ENCODE peak calls at places on chromosomes 3 and 15, in ten cellular contexts. R is A549; Z is psoas muscle; M is colonic mucosa; N is fibroblast of lung; B is kidney; X is tibial nerve; I is HFF-Myc; S is cardiac fibroblast; Q is CD4-positive, CD25-positive, alpha-beta regulatory T cell. G is an unnamed sample.

GRCh38 chr3:12963869-12964712 is 109.1 kb downstream of the IQSEC1 start:
- DNase-seq in S (peak; percentile 31), B (peak; percentile 77), Q (no peak), M (no peak), N (peak; percentile 60), X (no peak), Z (peak; percentile 58), I (no peak), R (no peak), G (no peak)

GRCh38 chr3:33911525-33912322 is 113.3 kb downstream of the PDCD6IP start:
- DNase-seq in N (peak; percentile 12), B (no peak), X (no peak), S (peak; percentile 69), R (no peak), Z (no peak), M (no peak), Q (no peak), I (no peak), G (no peak)

GRCh38 chr3:43998841-43999805 is 242.6 kb upstream of the TOPAZ1 start:
- DNase-seq in Q (no peak), I (no peak), M (no peak), Z (no peak), R (peak; percentile 70), N (peak; percentile 69), S (peak; percentile 69), X (no peak), B (peak; percentile 76), G (peak; percentile 5)

GRCh38 chr3:21484323-21485154 is 266.5 kb downstream of the ZNF385D start:
- DNase-seq in S (peak; percentile 89), R (peak; percentile 1), X (no peak), I (peak; percentile 52), Z (no peak), N (peak; percentile 83), Q (no peak), B (no peak), M (peak; percentile 27), G (peak; percentile 28)

GRCh38 chr3:82240322-82240721 is 478.9 kb upstream of the GBE1 start:
- DNase-seq in N (no peak), Q (no peak), I (no peak), S (no peak), X (no peak), B (no peak), Z (no peak), R (no peak), M (no peak), G (no peak)

GRCh38 chr15:87680200-87680599 is 576.3 kb downstream of the NTRK3 start:
- DNase-seq in B (no peak), R (no peak), M (no peak), N (no peak), Z (no peak), S (no peak), I (no peak), Q (no peak), X (no peak), G (no peak)

GRCh38 chr3:44883999-44884431 is 9.6 kb downstream of the TGM4 start:
- DNase-seq in M (no peak), Q (no peak), B (no peak), Z (no peak), I (peak; percentile 97), S (peak; percentile 99), N (peak; percentile 89), X (no peak), R (peak; percentile 38), G (no peak)

GRCh38 chr3:47949979-47950378 is 66.2 kb downstream of the MAP4 start:
- DNase-seq in M (no peak), N (no peak), X (no peak), R (no peak), S (no peak), I (no peak), Q (no peak), Z (no peak), B (no peak), G (no peak)

GRCh38 chr3:48408823-48409281 is 21.0 kb downstream of the PLXNB1 start:
- DNase-seq in I (no peak), R (no peak), X (peak; percentile 8), S (no peak), B (no peak), N (no peak), Z (peak; percentile 42), M (peak; percentile 15), Q (no peak), G (no peak)

GRCh38 chr3:73729969-73730440 is 105.3 kb upstream of the PDZRN3 start:
- DNase-seq in S (no peak), Z (peak; percentile 94), N (peak; percentile 55), B (peak; percentile 89), Q (no peak), I (no peak), X (peak; percentile 18), R (no peak), M (peak; percentile 32), G (no peak)

GRCh38 chr3:87270908-87271727 is 5.3 kb downstream of the POU1F1 start:
- DNase-seq in N (no peak), R (no peak), B (no peak), X (no peak), Z (no peak), S (peak; percentile 31), I (no peak), Q (no peak), M (no peak), G (peak; percentile 18)

GRCh38 chr3:109152326-109152725 is 15.8 kb downstream of the C3orf85 start:
- DNase-seq in M (peak; percentile 39), N (no peak), R (no peak), X (no peak), Z (no peak), B (no peak), Q (no peak), I (no peak), S (no peak), G (no peak)

GRCh38 chr3:45472795-45473194 is 84.4 kb downstream of the LARS2 start:
- DNase-seq in M (no peak), R (no peak), B (no peak), I (no peak), Q (no peak), S (no peak), Z (no peak), X (no peak), N (no peak), G (no peak)

GRCh38 chr3:119497824-119498187 is 541 bp upstream of the TIMMDC1 start:
- DNase-seq in N (peak; percentile 29), M (peak; percentile 60), R (peak; percentile 22), S (peak; percentile 41), Z (peak; percentile 50), X (no peak), B (no peak), Q (no peak), I (no peak), G (peak; percentile 11)

GRCh38 chr15:62209821-62210220 is 44.7 kb upstream of the C2CD4B start:
- DNase-seq in Z (no peak), B (no peak), N (no peak), S (no peak), I (no peak), Q (no peak), R (no peak), X (no peak), M (no peak), G (no peak)

GRCh38 chr3:115518100-115518852 is 105.0 kb upstream of the GAP43 start:
- DNase-seq in M (peak; percentile 23), R (no peak), X (no peak), Z (peak; percentile 75), Q (no peak), N (peak; percentile 90), I (peak; percentile 56), S (peak; percentile 75), B (peak; percentile 86), G (no peak)

GRCh38 chr3:133457465-133458067 is 57.7 kb downstream of the BFSP2 start:
- DNase-seq in M (no peak), S (peak; percentile 47), I (no peak), R (no peak), B (no peak), N (peak; percentile 21), X (no peak), Z (no peak), Q (no peak), G (no peak)
- H3K4me3 ChIP-seq in M (no peak overlapping the region), S (no peak overlapping the region), I (no peak overlapping the region), R (no peak overlapping the region), B (no peak overlapping the region), N (no peak overlapping the region), X (no peak overlapping the region), Z (no peak overlapping the region), Q (no peak overlapping the region), G (no peak overlapping the region)

GRCh38 chr3:150275946-150276345 is 132.2 kb upstream of the TSC22D2 start:
- DNase-seq in N (peak; percentile 30), B (no peak), M (no peak), Q (no peak), R (no peak), X (no peak), S (peak; percentile 20), I (no peak), Z (no peak), G (no peak)
- H3K4me3 ChIP-seq in N (no peak overlapping the region), B (no peak overlapping the region), M (no peak overlapping the region), Q (no peak overlapping the region), R (no peak overlapping the region), X (no peak overlapping the region), S (no peak overlapping the region), I (no peak overlapping the region), Z (no peak overlapping the region), G (no peak overlapping the region)

DNA sequence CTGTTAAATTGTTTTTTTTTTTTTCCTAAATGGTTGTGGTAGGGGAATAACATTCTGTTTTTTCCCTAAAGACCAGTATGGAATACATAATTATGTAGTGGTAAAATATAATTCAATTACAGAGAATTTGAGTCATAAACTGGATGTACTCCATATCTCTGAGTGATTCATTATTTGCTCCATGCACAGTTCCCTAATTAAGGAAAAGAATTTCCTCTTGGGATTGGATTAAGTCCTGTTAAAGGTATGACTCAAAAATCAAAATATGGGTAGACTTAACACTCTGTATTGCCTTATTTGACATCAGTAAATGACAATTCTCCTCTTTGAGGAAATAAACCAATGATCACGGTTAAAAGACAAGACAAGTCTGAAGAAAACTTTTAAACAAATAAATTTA is 78.0 kb upstream of the KCNH8 start:
- DNase-seq in R (no peak), X (no peak), N (no peak), I (no peak), Q (no peak), S (no peak), M (no peak), Z (no peak), B (no peak), G (no peak)
- H3K4me3 ChIP-seq in R (no peak overlapping the region), X (no peak overlapping the region), N (no peak overlapping the region), I (no peak overlapping the region), Q (no peak overlapping the region), S (no peak overlapping the region), M (no peak overlapping the region), Z (no peak overlapping the region), B (no peak overlapping the region), G (no peak overlapping the region)

DNA sequence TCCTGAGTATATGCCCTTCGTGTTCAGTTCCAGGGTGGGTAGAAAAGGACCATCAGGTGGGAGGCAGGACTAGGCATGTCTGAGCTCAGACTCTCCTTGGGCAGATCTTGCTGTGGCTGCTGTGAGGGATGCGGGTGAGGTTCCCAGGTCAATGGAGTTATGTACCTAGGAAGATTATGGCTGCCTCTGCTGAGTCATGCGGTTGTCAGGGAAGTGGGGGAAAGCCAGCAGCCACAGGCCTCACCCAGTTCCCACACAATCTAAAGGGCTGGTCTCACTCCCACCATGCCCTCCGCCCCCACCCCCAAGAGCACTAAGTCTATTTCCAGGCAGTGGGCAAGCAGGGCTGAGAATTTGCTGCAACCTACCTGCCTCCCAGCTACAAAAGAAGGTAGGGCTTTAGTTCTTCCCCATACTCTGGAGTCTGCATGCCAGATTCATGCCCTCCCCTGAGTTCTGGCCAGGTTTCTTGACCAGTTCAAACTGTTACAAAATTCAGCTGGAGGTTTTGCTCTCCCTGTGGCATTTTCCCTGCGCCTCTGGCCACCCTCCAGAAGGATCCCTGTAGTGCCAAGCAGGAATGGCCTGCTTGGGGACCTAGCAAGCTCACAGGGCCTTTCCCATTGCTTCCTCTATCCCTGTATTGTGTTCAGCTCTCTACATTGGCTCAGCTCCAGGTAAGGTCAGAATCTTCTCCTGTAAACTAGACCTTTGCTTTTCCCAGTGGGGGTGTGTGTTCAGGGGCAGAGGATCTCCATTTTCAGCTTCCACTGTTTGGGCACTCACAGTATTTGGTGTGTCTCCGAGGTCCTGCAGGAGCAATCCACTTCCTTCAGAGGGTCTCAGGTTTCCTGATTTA is 12.7 kb upstream of the TMCO5A start:
- DNase-seq in Q (no peak), X (no peak), N (no peak), Z (no peak), B (no peak), S (no peak), I (no peak), M (no peak), R (no peak), G (no peak)
- H3K4me3 ChIP-seq in Q (no peak overlapping the region), X (no peak overlapping the region), N (no peak overlapping the region), Z (no peak overlapping the region), B (no peak overlapping the region), S (no peak overlapping the region), I (no peak overlapping the region), M (no peak overlapping the region), R (no peak overlapping the region), G (no peak overlapping the region)